ENCODE peak calls at places on chromosomes 3 and 15, in seven cellular contexts. E is mucosa of descending colon; C is neural crest cell; S is activated CD4-positive, alpha-beta T cell treated with anti-CD3 and anti-CD28 coated beads for 24 hours; B is RPMI7951; Z is NCI-H2029; K is CD8-positive, alpha-beta T cell. X is an unnamed sample.

GRCh38 chr3:138902166-138902565 is 44.8 kb downstream of the FOXL2 start:
- DNase-seq in E (no peak), C (no peak), S (no peak), B (no peak), Z (no peak), K (no peak), X (no peak)

GRCh38 chr3:184171562-184171961 is 3.1 kb upstream of the AP2M1 start:
- DNase-seq in E (no peak), C (no peak), S (no peak), B (peak; percentile 87), Z (no peak), K (no peak), X (no peak)

GRCh38 chr3:31919528-31919927 is 61.5 kb downstream of the OSBPL10 start:
- DNase-seq in E (no peak), C (no peak), S (no peak), B (peak; percentile 13), Z (peak; percentile 11), K (no peak), X (no peak)

GRCh38 chr3:174352227-174352626 is 506.9 kb upstream of the NAALADL2 start:
- DNase-seq in E (no peak), C (no peak), S (no peak), B (no peak), Z (no peak), K (no peak), X (no peak)

GRCh38 chr3:111881480-111881879 is 22.4 kb downstream of the PHLDB2 start:
- DNase-seq in E (no peak), C (no peak), S (no peak), B (no peak), Z (no peak), K (no peak), X (no peak)

GRCh38 chr3:65013053-65013452 is 325.3 kb upstream of the ADAMTS9 start:
- DNase-seq in E (no peak), C (no peak), S (no peak), B (no peak), Z (no peak), K (no peak), X (no peak)

GRCh38 chr3:44555753-44556152 is 760 bp downstream of the ZKSCAN7 start:
- DNase-seq in E (no peak), C (no peak), S (no peak), B (peak; percentile 14), Z (no peak), K (no peak), X (no peak)

GRCh38 chr3:115903843-115904242 is 280.5 kb downstream of the GAP43 start:
- DNase-seq in E (no peak), C (no peak), S (no peak), B (peak; percentile 8), Z (no peak), K (no peak), X (no peak)

GRCh38 chr15:49370782-49371181 is 52.3 kb upstream of the FGF7 start:
- DNase-seq in E (no peak), C (no peak), S (no peak), B (peak; percentile 20), Z (no peak), K (no peak), X (no peak)

GRCh38 chr3:38521391-38521987 is 25.3 kb downstream of the EXOG start:
- DNase-seq in E (peak; percentile 77), C (peak; percentile 65), S (peak; percentile 47), B (peak; percentile 62), Z (peak; percentile 50), K (peak; percentile 49), X (peak; percentile 1)

GRCh38 chr3:152835311-152836102 is 576 bp downstream of the P2RY1 start:
- DNase-seq in E (peak; percentile 63), C (peak; percentile 55), S (peak; percentile 1), B (peak; percentile 9), Z (no peak), K (no peak), X (peak; percentile 54)

GRCh38 chr15:50241684-50242450 is 23.7 kb downstream of the HDC start:
- DNase-seq in E (no peak), C (no peak), S (no peak), B (no peak), Z (no peak), K (no peak), X (no peak)

GRCh38 chr15:68650901-68651709 is 72.3 kb downstream of the CORO2B start:
- DNase-seq in E (peak; percentile 78), C (peak; percentile 75), S (peak; percentile 35), B (no peak), Z (no peak), K (no peak), X (no peak)

GRCh38 chr3:19961960-19962359 is 15.1 kb downstream of the RAB5A start:
- DNase-seq in E (peak; percentile 17), C (no peak), S (no peak), B (no peak), Z (no peak), K (no peak), X (no peak)

GRCh38 chr3:170564664-170565063 is 21.2 kb downstream of the SLC7A14 start:
- DNase-seq in E (no peak), C (no peak), S (no peak), B (no peak), Z (no peak), K (no peak), X (no peak)

GRCh38 chr15:36365963-36366362 is 213.5 kb upstream of the CDIN1 start:
- DNase-seq in E (no peak), C (no peak), S (no peak), B (peak; percentile 43), Z (no peak), K (no peak), X (no peak)

GRCh38 chr15:65979316-65979715 is 110.0 kb downstream of the RAB11A start:
- DNase-seq in E (no peak), C (no peak), S (no peak), B (peak; percentile 15), Z (no peak), K (no peak), X (no peak)

GRCh38 chr3:32202496-32202895 is 36.0 kb upstream of the CMTM8 start:
- DNase-seq in E (no peak), C (no peak), S (no peak), B (no peak), Z (no peak), K (no peak), X (no peak)

GRCh38 chr15:83210619-83211018 is 3.0 kb upstream of the HDGFL3 start:
- DNase-seq in E (no peak), C (no peak), S (no peak), B (peak; percentile 68), Z (no peak), K (no peak), X (peak; percentile 55)

GRCh38 chr3:139541156-139541897 is 1.8 kb upstream of the RBP1 start:
- DNase-seq in E (no peak), C (no peak), S (no peak), B (no peak), Z (no peak), K (no peak), X (no peak)

GRCh38 chr3:78666458-78666800 is 1101.4 kb downstream of the ROBO1 start:
- DNase-seq in E (no peak), C (no peak), S (no peak), B (peak; percentile 72), Z (no peak), K (no peak), X (no peak)

GRCh38 chr3:62665627-62666433 is 209.4 kb downstream of the CADPS start:
- DNase-seq in E (peak; percentile 90), C (peak; percentile 80), S (peak; percentile 4), B (peak; percentile 66), Z (no peak), K (no peak), X (no peak)

GRCh38 chr3:139520028-139520737 is 19.4 kb downstream of the RBP1 start:
- DNase-seq in E (peak; percentile 33), C (no peak), S (no peak), B (peak; percentile 63), Z (no peak), K (no peak), X (no peak)

GRCh38 chr3:31776016-31776415 is 205.0 kb downstream of the OSBPL10 start:
- DNase-seq in E (no peak), C (no peak), S (no peak), B (no peak), Z (no peak), K (no peak), X (no peak)

GRCh38 chr3:13595001-13595421 is 46.1 kb downstream of the FBLN2 start:
- DNase-seq in E (no peak), C (no peak), S (no peak), B (no peak), Z (no peak), K (no peak), X (no peak)

GRCh38 chr15:24954783-24955548 is at the start of the genes SNRPN and SNURF:
- DNase-seq in E (peak; percentile 73), C (peak; percentile 53), S (peak; percentile 46), B (peak; percentile 68), Z (peak; percentile 39), K (peak; percentile 52), X (no peak)

GRCh38 chr3:170357920-170358854 is 672 bp downstream of the SKIL start:
- DNase-seq in E (peak; percentile 91), C (peak; percentile 50), S (peak; percentile 65), B (peak; percentile 77), Z (peak; percentile 16), K (peak; percentile 64), X (peak; percentile 57)

GRCh38 chr3:11300970-11301369 is 28.8 kb downstream of the ATG7 start:
- DNase-seq in E (no peak), C (no peak), S (no peak), B (peak; percentile 35), Z (no peak), K (no peak), X (no peak)

GRCh38 chr3:128334766-128335165 is 131.9 kb downstream of the DNAJB8 start:
- DNase-seq in E (no peak), C (no peak), S (no peak), B (no peak), Z (no peak), K (no peak), X (no peak)

GRCh38 chr15:89088605-89089315 is 504 bp downstream of the ABHD2 start:
- DNase-seq in E (peak; percentile 49), C (no peak), S (no peak), B (peak; percentile 47), Z (no peak), K (peak; percentile 8), X (no peak)

GRCh38 chr3:180265551-180265950 is 228.8 kb upstream of the PEX5L start:
- DNase-seq in E (no peak), C (no peak), S (no peak), B (no peak), Z (no peak), K (no peak), X (no peak)

X was measured in NCI-H524 treated with DMSO at 0.1 percent for 48 hours.